ENCODE peak calls at places on chromosomes 12 and 14, in eight cellular contexts. D is cardiac muscle cell; N is transverse colon; R is CD4-positive, alpha-beta T cell; G is AG04450; P is psoas muscle; A is K562; I is RWPE1. S is an unnamed sample.

GRCh38 chr14:34023824-34024767 is 73.2 kb upstream of the EGLN3 start:
- DNase-seq in D (peak), N (peak), R (no peak), G (no peak), P (no peak), A (no peak), I (no peak), S (no peak)

GRCh38 chr14:50823763-50824636 is 7.0 kb downstream of the NIN start:
- DNase-seq in D (no peak), N (no peak), R (no peak), G (no peak), P (no peak), A (no peak), I (no peak), S (no peak)

GRCh38 chr14:101183376-101184103 is 280.0 kb upstream of the RTL1 start:
- DNase-seq in D (peak), N (no peak), R (no peak), G (no peak), P (no peak), A (peak), I (no peak), S (peak)

GRCh38 chr12:121241203-121241970 is 31.5 kb downstream of the P2RX4 start:
- DNase-seq in D (no peak), N (no peak), R (no peak), G (no peak), P (no peak), A (no peak), I (no peak), S (no peak)

GRCh38 chr12:30457621-30458289 is 237.9 kb downstream of the IPO8 start:
- DNase-seq in D (peak), N (no peak), R (no peak), G (peak), P (no peak), A (peak), I (peak), S (no peak)

GRCh38 chr12:15834575-15834974 is 45.4 kb upstream of the EPS8 start:
- DNase-seq in D (no peak), N (no peak), R (no peak), G (no peak), P (no peak), A (no peak), I (no peak), S (no peak)

GRCh38 chr12:21774358-21775129 is at the start of gene KCNJ8:
- DNase-seq in D (peak), N (peak), R (no peak), G (peak), P (peak), A (peak), I (no peak), S (peak)

GRCh38 chr12:6171409-6172015 is 28.7 kb upstream of the CD9 start:
- DNase-seq in D (no peak), N (no peak), R (no peak), G (no peak), P (peak), A (peak), I (no peak), S (no peak)

GRCh38 chr12:10829994-10830393 is 3.8 kb upstream of the TAS2R10 start:
- DNase-seq in D (no peak), N (no peak), R (no peak), G (no peak), P (no peak), A (no peak), I (no peak), S (no peak)

GRCh38 chr12:47033081-47033480 is 46.3 kb upstream of the PCED1B start:
- DNase-seq in D (no peak), N (peak), R (no peak), G (no peak), P (peak), A (no peak), I (no peak), S (no peak)

GRCh38 chr12:27618836-27619235 is 77.4 kb upstream of the REP15 start:
- DNase-seq in D (no peak), N (no peak), R (no peak), G (no peak), P (no peak), A (no peak), I (no peak), S (no peak)

GRCh38 chr12:131067993-131068942 is 114.6 kb downstream of the ADGRD1 start:
- DNase-seq in D (no peak), N (no peak), R (no peak), G (no peak), P (no peak), A (no peak), I (no peak), S (no peak)

GRCh38 chr14:84544486-84544885 is 985.5 kb upstream of the FLRT2 start:
- DNase-seq in D (no peak), N (no peak), R (no peak), G (no peak), P (no peak), A (no peak), I (no peak), S (no peak)

GRCh38 chr14:90228478-90228877 is 27.9 kb upstream of the PSMC1 start:
- DNase-seq in D (no peak), N (no peak), R (no peak), G (no peak), P (no peak), A (no peak), I (no peak), S (no peak)

GRCh38 chr14:69845787-69846186 is 33.4 kb upstream of the SMOC1 start:
- DNase-seq in D (no peak), N (no peak), R (no peak), G (no peak), P (no peak), A (no peak), I (no peak), S (no peak)

GRCh38 chr12:108305520-108305919 is 33.6 kb downstream of the CMKLR1 start:
- DNase-seq in D (peak), N (peak), R (no peak), G (peak), P (peak), A (peak), I (peak), S (no peak)

GRCh38 chr12:131282292-131283080 is 328.8 kb downstream of the ADGRD1 start:
- DNase-seq in D (no peak), N (no peak), R (peak), G (no peak), P (no peak), A (no peak), I (no peak), S (no peak)

GRCh38 chr12:50538178-50538577 is 33.4 kb downstream of the DIP2B start:
- DNase-seq in D (no peak), N (no peak), R (no peak), G (no peak), P (no peak), A (no peak), I (no peak), S (no peak)

GRCh38 chr14:82075566-82075965 is 541.9 kb upstream of the SEL1L start:
- DNase-seq in D (peak), N (no peak), R (no peak), G (no peak), P (no peak), A (no peak), I (peak), S (no peak)

GRCh38 chr12:50508420-50508819 is 3.6 kb downstream of the DIP2B start:
- DNase-seq in D (no peak), N (no peak), R (no peak), G (no peak), P (no peak), A (no peak), I (no peak), S (no peak)

GRCh38 chr14:62692490-62693106 is 352.7 kb downstream of the KCNH5 start:
- DNase-seq in D (no peak), N (no peak), R (no peak), G (no peak), P (no peak), A (no peak), I (no peak), S (no peak)

GRCh38 chr12:132150780-132151144 is 6.5 kb downstream of the NOC4L start:
- DNase-seq in D (no peak), N (peak), R (no peak), G (no peak), P (peak), A (no peak), I (no peak), S (no peak)

GRCh38 chr14:90439874-90440442 is 43.1 kb downstream of the CALM1 start:
- DNase-seq in D (peak), N (no peak), R (no peak), G (no peak), P (no peak), A (no peak), I (no peak), S (no peak)

GRCh38 chr12:77925536-77926108 is 94.9 kb downstream of the NAV3 start:
- DNase-seq in D (peak), N (peak), R (no peak), G (peak), P (peak), A (peak), I (peak), S (peak)

GRCh38 chr14:102853703-102854396 is 68.6 kb upstream of the AMN start:
- DNase-seq in D (no peak), N (no peak), R (no peak), G (no peak), P (no peak), A (no peak), I (no peak), S (no peak)

GRCh38 chr12:46556820-46557524 is 184.4 kb upstream of the SLC38A2 start:
- DNase-seq in D (no peak), N (no peak), R (no peak), G (no peak), P (no peak), A (no peak), I (peak), S (no peak)

GRCh38 chr14:31172084-31172483 is 35.5 kb downstream of the HECTD1 start:
- DNase-seq in D (no peak), N (no peak), R (no peak), G (no peak), P (no peak), A (no peak), I (no peak), S (no peak)

GRCh38 chr12:85805654-85806053 is 30.6 kb downstream of the RASSF9 start:
- DNase-seq in D (no peak), N (no peak), R (no peak), G (no peak), P (no peak), A (no peak), I (no peak), S (no peak)

GRCh38 chr12:48142818-48143674 is 14.3 kb downstream of the ASB8 start:
- DNase-seq in D (no peak), N (no peak), R (no peak), G (no peak), P (no peak), A (no peak), I (no peak), S (no peak)

GRCh38 chr14:92397140-92397815 is 74.3 kb downstream of the SLC24A4 start:
- DNase-seq in D (no peak), N (no peak), R (no peak), G (no peak), P (no peak), A (no peak), I (peak), S (peak)

GRCh38 chr12:128415036-128415560 is 148.1 kb downstream of the TMEM132C start:
- DNase-seq in D (no peak), N (no peak), R (no peak), G (no peak), P (no peak), A (no peak), I (no peak), S (no peak)

GRCh38 chr12:46318037-46318436 is 49.2 kb upstream of the SLC38A1 start:
- DNase-seq in D (no peak), N (no peak), R (no peak), G (no peak), P (no peak), A (no peak), I (no peak), S (no peak)

DNA sequence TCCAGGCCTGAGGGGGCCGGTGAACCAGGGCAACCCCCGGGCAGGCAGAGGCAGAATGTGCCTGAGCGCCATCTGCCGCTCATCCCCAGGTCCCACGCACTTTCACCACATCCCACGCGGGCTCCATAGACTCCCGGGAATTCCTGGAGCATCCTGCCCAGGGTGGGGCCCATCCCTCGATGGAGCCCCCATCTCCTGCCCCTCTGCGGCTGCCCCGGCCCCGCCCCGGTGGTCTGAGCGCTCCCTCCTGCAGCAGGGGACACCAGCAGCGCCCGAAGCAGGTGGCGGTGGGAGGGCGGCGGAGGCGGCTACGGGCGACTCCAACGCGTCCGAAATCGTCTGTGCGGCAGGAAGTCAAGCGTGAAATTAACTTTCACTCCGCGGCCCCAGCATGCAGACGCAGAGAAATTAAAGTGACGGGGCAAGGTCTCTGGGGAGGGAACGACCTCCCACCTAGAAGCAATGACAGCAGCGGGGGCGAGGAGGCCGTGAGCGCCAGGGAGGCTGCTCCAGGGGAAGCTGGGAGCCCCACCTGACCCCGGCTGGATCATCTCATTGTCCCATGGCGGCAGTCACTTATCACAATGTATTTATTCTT is 122.2 kb downstream of the NCOR2 start:
- DNase-seq in D (no peak), N (no peak), R (no peak), G (no peak), P (no peak), A (no peak), I (no peak), S (peak)
- TF ChIP-seq CTCF in D (no peak), N (no peak), R (no peak), G (no peak), P (no peak), A (no peak), I (no peak), S (no peak)

GRCh38 chr12:3967556-3968160 is 94.5 kb upstream of the PARP11 start:
- DNase-seq in D (peak), N (no peak), R (no peak), G (no peak), P (no peak), A (no peak), I (no peak), S (no peak)

GRCh38 chr12:3962661-3963483 is 89.7 kb upstream of the PARP11 start:
- DNase-seq in D (peak), N (no peak), R (peak), G (no peak), P (no peak), A (no peak), I (no peak), S (no peak)

GRCh38 chr12:3961573-3961972 is 88.4 kb upstream of the PARP11 start:
- DNase-seq in D (no peak), N (no peak), R (no peak), G (no peak), P (no peak), A (no peak), I (no peak), S (no peak)

GRCh38 chr12:3965096-3965495 is 91.9 kb upstream of the PARP11 start:
- DNase-seq in D (no peak), N (no peak), R (no peak), G (no peak), P (no peak), A (no peak), I (no peak), S (no peak)

GRCh38 chr12:3964404-3964803 is 91.2 kb upstream of the PARP11 start:
- DNase-seq in D (peak), N (no peak), R (no peak), G (no peak), P (no peak), A (peak), I (peak), S (peak)
- TF ChIP-seq CTCF in D (no peak), N (no peak), R (no peak), G (peak), P (no peak), A (peak), I (no peak), S (peak)

GRCh38 chr12:4049566-4050080 is 176.4 kb upstream of the PARP11 start:
- DNase-seq in D (no peak), N (no peak), R (no peak), G (no peak), P (no peak), A (no peak), I (no peak), S (no peak)
- TF ChIP-seq CTCF in D (no peak), N (no peak), R (no peak), G (no peak), P (no peak), A (no peak), I (no peak), S (no peak)

DNA sequence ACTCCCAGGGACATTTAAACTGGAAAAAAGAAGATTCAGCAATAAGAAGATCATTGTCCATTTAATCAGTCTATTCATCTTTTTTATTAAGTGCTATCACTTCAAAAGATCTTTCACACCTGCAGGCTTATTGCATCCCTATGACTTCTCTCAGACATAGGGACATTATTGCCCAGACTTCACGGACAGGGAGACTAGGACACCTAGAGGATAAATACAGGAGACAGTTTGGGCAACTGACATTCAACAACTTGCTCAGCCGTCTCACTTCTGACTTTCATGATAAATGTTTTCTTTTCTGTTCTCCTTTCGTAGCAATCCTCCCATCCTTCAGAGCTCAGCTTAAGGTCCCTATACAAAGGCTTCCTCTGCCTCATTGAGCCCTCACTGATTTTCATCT is 84.3 kb downstream of the TMEM30B start:
- DNase-seq in D (peak), N (no peak), R (no peak), G (no peak), P (no peak), A (no peak), I (no peak), S (no peak)
- TF ChIP-seq CTCF in D (peak), N (no peak), R (no peak), G (no peak), P (peak), A (no peak), I (peak), S (no peak)

GRCh38 chr14:59882957-59883356 is 12.4 kb upstream of the RTN1 start:
- DNase-seq in D (no peak), N (no peak), R (no peak), G (no peak), P (no peak), A (peak), I (no peak), S (no peak)
- TF ChIP-seq CTCF in D (peak), N (no peak), R (no peak), G (peak), P (no peak), A (no peak), I (peak), S (peak)

DNA sequence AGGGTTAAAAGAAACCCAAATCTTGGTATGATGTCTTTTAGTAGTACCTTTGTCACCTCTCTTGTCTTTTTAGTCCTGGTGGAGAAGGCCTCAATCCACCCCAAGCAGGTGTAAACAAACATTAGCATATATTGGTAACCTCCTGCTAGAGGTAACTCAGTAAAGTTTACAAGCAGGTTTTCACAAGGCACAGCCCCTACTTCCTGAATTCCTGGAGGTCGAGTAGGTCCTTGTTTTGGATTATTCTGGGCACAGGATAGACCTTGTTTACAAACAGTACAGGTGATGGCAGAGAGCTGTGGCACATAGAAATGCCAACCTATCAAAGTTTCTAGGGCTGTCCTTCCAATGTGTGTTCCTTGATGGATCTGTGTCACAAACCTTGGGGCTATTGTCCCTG is 99.1 kb downstream of the ALG10 start:
- DNase-seq in D (no peak), N (no peak), R (no peak), G (no peak), P (no peak), A (no peak), I (no peak), S (no peak)
- TF ChIP-seq CTCF in D (no peak), N (no peak), R (no peak), G (no peak), P (no peak), A (no peak), I (no peak), S (no peak)

GRCh38 chr12:2233034-2233433 is 180.2 kb downstream of the CACNA1C start:
- DNase-seq in D (no peak), N (no peak), R (no peak), G (no peak), P (no peak), A (no peak), I (peak), S (no peak)
- TF ChIP-seq CTCF in D (no peak), N (no peak), R (no peak), G (no peak), P (no peak), A (no peak), I (no peak), S (no peak)

DNA sequence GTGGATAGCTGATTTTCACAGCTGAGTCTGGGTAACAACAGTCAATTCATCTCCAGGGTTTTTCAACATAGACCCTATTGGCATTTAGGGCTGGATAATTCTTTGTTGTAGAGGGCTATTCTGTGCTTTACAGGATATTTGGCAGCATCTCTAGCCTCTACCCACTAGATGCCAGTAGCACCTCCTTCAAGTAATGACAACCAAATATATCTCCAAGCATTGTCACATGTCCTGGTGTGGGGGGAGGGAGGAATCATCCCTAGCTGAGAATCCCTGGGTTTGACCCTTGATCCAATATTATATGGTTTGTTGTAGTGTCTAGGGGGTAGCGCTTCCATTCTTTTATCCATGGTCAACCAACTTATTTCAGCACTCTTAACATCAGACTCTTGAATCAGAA is 157.2 kb downstream of the ANO4 start:
- DNase-seq in D (no peak), N (no peak), R (no peak), G (no peak), P (no peak), A (no peak), I (no peak), S (no peak)
- TF ChIP-seq CTCF in D (no peak), N (no peak), R (no peak), G (no peak), P (no peak), A (no peak), I (no peak), S (no peak)

GRCh38 chr14:80585506-80585835 is 356.1 kb downstream of the CEP128 start:
- DNase-seq in D (peak), N (no peak), R (no peak), G (no peak), P (no peak), A (no peak), I (no peak), S (no peak)

GRCh38 chr14:80584638-80585505 is 356.7 kb downstream of the CEP128 start:
- DNase-seq in D (peak), N (no peak), R (no peak), G (peak), P (no peak), A (no peak), I (peak), S (no peak)

GRCh38 chr14:80587096-80587724 is 354.3 kb downstream of the CEP128 start:
- DNase-seq in D (peak), N (no peak), R (no peak), G (no peak), P (no peak), A (no peak), I (peak), S (no peak)

DNA sequence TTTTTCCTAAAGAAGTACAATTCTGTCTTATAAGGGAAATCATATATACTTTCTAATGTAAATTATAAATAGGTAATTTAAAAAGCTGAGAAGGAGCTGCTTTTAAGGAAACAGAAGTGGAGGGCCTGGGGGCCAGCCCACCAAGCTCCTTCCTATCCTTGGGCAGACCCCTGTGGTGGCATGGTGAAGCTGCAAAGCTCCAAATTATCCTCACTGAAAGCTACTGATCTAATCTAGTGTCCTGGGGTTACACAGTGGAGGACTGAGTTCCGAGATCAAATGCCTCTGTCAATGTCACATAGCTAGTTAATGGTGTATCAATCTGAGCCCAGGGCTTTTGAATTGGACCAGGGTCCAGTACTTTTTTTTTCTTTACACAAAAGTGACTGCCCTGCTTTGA is 355.4 kb downstream of the CEP128 start:
- DNase-seq in D (peak), N (no peak), R (no peak), G (no peak), P (no peak), A (no peak), I (no peak), S (no peak)
- TF ChIP-seq CTCF in D (no peak), N (no peak), R (no peak), G (no peak), P (no peak), A (no peak), I (no peak), S (no peak)

GRCh38 chr14:99075061-99075460 is 196.9 kb downstream of the BCL11B start:
- DNase-seq in D (no peak), N (no peak), R (no peak), G (no peak), P (no peak), A (no peak), I (no peak), S (no peak)
- TF ChIP-seq CTCF in D (no peak), N (no peak), R (no peak), G (no peak), P (no peak), A (no peak), I (no peak), S (no peak)